ENCODE peak calls at places on chromosome 14, in six cellular contexts. One of them, this sample, is unnamed.

GRCh38 chr14:89444536-89445125 is 27.6 kb upstream of the FOXN3 start:
- DNase-seq in right atrium auricular region: no peak
- DNase-seq in DMS153: no peak
- DNase-seq in GM12891: no peak
- DNase-seq in activated CD4-positive, CD25-positive, alpha-beta regulatory T cell treated with anti-CD3 and anti-CD28 coated beads, Interleukin-2, amount 50 U/mL, for 16 hours: no peak
- DNase-seq in left colon: no peak
- DNase-seq in this sample: no peak

GRCh38 chr14:26414103-26414502 is 183.7 kb downstream of the NOVA1 start:
- DNase-seq in right atrium auricular region: no peak
- DNase-seq in GM12891: no peak
- DNase-seq in DMS153: no peak
- DNase-seq in activated CD4-positive, CD25-positive, alpha-beta regulatory T cell treated with anti-CD3 and anti-CD28 coated beads, Interleukin-2, amount 50 U/mL, for 16 hours: no peak
- DNase-seq in left colon: no peak
- DNase-seq in this sample: no peak

GRCh38 chr14:88729159-88729558 is 63.6 kb downstream of the EML5 start:
- DNase-seq in activated CD4-positive, CD25-positive, alpha-beta regulatory T cell treated with anti-CD3 and anti-CD28 coated beads, Interleukin-2, amount 50 U/mL, for 16 hours: no peak
- DNase-seq in left colon: no peak
- DNase-seq in DMS153: no peak
- DNase-seq in right atrium auricular region: no peak
- DNase-seq in GM12891: no peak
- DNase-seq in this sample: no peak

GRCh38 chr14:100495917-100496316 is 91.3 kb downstream of the BEGAIN start:
- DNase-seq in GM12891: no peak
- DNase-seq in activated CD4-positive, CD25-positive, alpha-beta regulatory T cell treated with anti-CD3 and anti-CD28 coated beads, Interleukin-2, amount 50 U/mL, for 16 hours: no peak
- DNase-seq in left colon: no peak
- DNase-seq in DMS153: no peak
- DNase-seq in right atrium auricular region: no peak
- DNase-seq in this sample: no peak

GRCh38 chr14:63533474-63533873 is 9.7 kb downstream of the PPP2R5E start:
- DNase-seq in left colon: no peak
- DNase-seq in DMS153: no peak
- DNase-seq in GM12891: no peak
- DNase-seq in right atrium auricular region: no peak
- DNase-seq in activated CD4-positive, CD25-positive, alpha-beta regulatory T cell treated with anti-CD3 and anti-CD28 coated beads, Interleukin-2, amount 50 U/mL, for 16 hours: no peak
- DNase-seq in this sample: no peak

GRCh38 chr14:69484444-69485113 is at the start of gene PLEKHD1:
- DNase-seq in activated CD4-positive, CD25-positive, alpha-beta regulatory T cell treated with anti-CD3 and anti-CD28 coated beads, Interleukin-2, amount 50 U/mL, for 16 hours: no peak
- DNase-seq in DMS153: no peak
- DNase-seq in right atrium auricular region: no peak
- DNase-seq in left colon: no peak
- DNase-seq in GM12891: no peak
- DNase-seq in this sample: no peak

GRCh38 chr14:89681086-89682018 is 264.3 kb upstream of the FOXN3 start:
- DNase-seq in activated CD4-positive, CD25-positive, alpha-beta regulatory T cell treated with anti-CD3 and anti-CD28 coated beads, Interleukin-2, amount 50 U/mL, for 16 hours: no peak
- DNase-seq in DMS153: no peak
- DNase-seq in right atrium auricular region: no peak
- DNase-seq in left colon: peak; percentile 38
- DNase-seq in GM12891: no peak
- DNase-seq in this sample: no peak

GRCh38 chr14:21902561-21903199 is 229.1 kb upstream of the OR4E1 start:
- DNase-seq in GM12891: no peak
- DNase-seq in DMS153: no peak
- DNase-seq in right atrium auricular region: no peak
- DNase-seq in left colon: no peak
- DNase-seq in activated CD4-positive, CD25-positive, alpha-beta regulatory T cell treated with anti-CD3 and anti-CD28 coated beads, Interleukin-2, amount 50 U/mL, for 16 hours: no peak
- DNase-seq in this sample: no peak

GRCh38 chr14:33655421-33655820 is 295.5 kb downstream of the EGLN3 start:
- DNase-seq in right atrium auricular region: no peak
- DNase-seq in DMS153: no peak
- DNase-seq in left colon: no peak
- DNase-seq in GM12891: no peak
- DNase-seq in activated CD4-positive, CD25-positive, alpha-beta regulatory T cell treated with anti-CD3 and anti-CD28 coated beads, Interleukin-2, amount 50 U/mL, for 16 hours: no peak
- DNase-seq in this sample: no peak

GRCh38 chr14:46487582-46488350 is 163.8 kb downstream of the RPL10L start:
- DNase-seq in right atrium auricular region: no peak
- DNase-seq in GM12891: no peak
- DNase-seq in left colon: no peak
- DNase-seq in DMS153: no peak
- DNase-seq in activated CD4-positive, CD25-positive, alpha-beta regulatory T cell treated with anti-CD3 and anti-CD28 coated beads, Interleukin-2, amount 50 U/mL, for 16 hours: no peak
- DNase-seq in this sample: no peak

GRCh38 chr14:104361921-104362681 is 217.5 kb upstream of the C14orf180 start:
- DNase-seq in GM12891: no peak
- DNase-seq in right atrium auricular region: no peak
- DNase-seq in DMS153: no peak
- DNase-seq in left colon: peak; percentile 22
- DNase-seq in activated CD4-positive, CD25-positive, alpha-beta regulatory T cell treated with anti-CD3 and anti-CD28 coated beads, Interleukin-2, amount 50 U/mL, for 16 hours: no peak
- DNase-seq in this sample: no peak

GRCh38 chr14:68652433-68652690 is 140.5 kb downstream of the ZFP36L1 start:
- DNase-seq in GM12891: no peak
- DNase-seq in DMS153: no peak
- DNase-seq in right atrium auricular region: no peak
- DNase-seq in left colon: no peak
- DNase-seq in activated CD4-positive, CD25-positive, alpha-beta regulatory T cell treated with anti-CD3 and anti-CD28 coated beads, Interleukin-2, amount 50 U/mL, for 16 hours: no peak
- DNase-seq in this sample: peak; percentile 48

GRCh38 chr14:54918427-54918826 is 15.8 kb upstream of the GCH1 start:
- DNase-seq in right atrium auricular region: no peak
- DNase-seq in activated CD4-positive, CD25-positive, alpha-beta regulatory T cell treated with anti-CD3 and anti-CD28 coated beads, Interleukin-2, amount 50 U/mL, for 16 hours: no peak
- DNase-seq in DMS153: no peak
- DNase-seq in GM12891: no peak
- DNase-seq in left colon: no peak
- DNase-seq in this sample: no peak

GRCh38 chr14:101713641-101714349 is 47.7 kb upstream of the PPP2R5C start:
- DNase-seq in right atrium auricular region: no peak
- DNase-seq in activated CD4-positive, CD25-positive, alpha-beta regulatory T cell treated with anti-CD3 and anti-CD28 coated beads, Interleukin-2, amount 50 U/mL, for 16 hours: no peak
- DNase-seq in DMS153: no peak
- DNase-seq in left colon: no peak
- DNase-seq in GM12891: no peak
- DNase-seq in this sample: peak; percentile 15

GRCh38 chr14:105273062-105273461 is 24.7 kb downstream of the BTBD6 start:
- DNase-seq in left colon: no peak
- DNase-seq in right atrium auricular region: no peak
- DNase-seq in activated CD4-positive, CD25-positive, alpha-beta regulatory T cell treated with anti-CD3 and anti-CD28 coated beads, Interleukin-2, amount 50 U/mL, for 16 hours: no peak
- DNase-seq in GM12891: no peak
- DNase-seq in DMS153: no peak
- DNase-seq in this sample: no peak

GRCh38 chr14:95496690-95497241 is 19.7 kb downstream of the SYNE3 start:
- DNase-seq in DMS153: no peak
- DNase-seq in activated CD4-positive, CD25-positive, alpha-beta regulatory T cell treated with anti-CD3 and anti-CD28 coated beads, Interleukin-2, amount 50 U/mL, for 16 hours: no peak
- DNase-seq in left colon: no peak
- DNase-seq in right atrium auricular region: no peak
- DNase-seq in GM12891: no peak
- DNase-seq in this sample: no peak

GRCh38 chr14:88535149-88535548 is 19.7 kb downstream of the PTPN21 start:
- DNase-seq in right atrium auricular region: no peak
- DNase-seq in GM12891: no peak
- DNase-seq in DMS153: no peak
- DNase-seq in activated CD4-positive, CD25-positive, alpha-beta regulatory T cell treated with anti-CD3 and anti-CD28 coated beads, Interleukin-2, amount 50 U/mL, for 16 hours: no peak
- DNase-seq in left colon: peak; percentile 80
- DNase-seq in this sample: no peak

GRCh38 chr14:106657460-106657859 is 1131.1 kb downstream of the TMEM121 start:
- DNase-seq in DMS153: peak; percentile 2
- DNase-seq in activated CD4-positive, CD25-positive, alpha-beta regulatory T cell treated with anti-CD3 and anti-CD28 coated beads, Interleukin-2, amount 50 U/mL, for 16 hours: no peak
- DNase-seq in GM12891: no peak
- DNase-seq in right atrium auricular region: no peak
- DNase-seq in left colon: no peak
- DNase-seq in this sample: no peak

GRCh38 chr14:68271996-68272395 is 452.4 kb downstream of the RAD51B start:
- DNase-seq in activated CD4-positive, CD25-positive, alpha-beta regulatory T cell treated with anti-CD3 and anti-CD28 coated beads, Interleukin-2, amount 50 U/mL, for 16 hours: no peak
- DNase-seq in GM12891: no peak
- DNase-seq in left colon: no peak
- DNase-seq in DMS153: no peak
- DNase-seq in right atrium auricular region: no peak
- DNase-seq in this sample: no peak

GRCh38 chr14:77710364-77710763 is 2.5 kb downstream of the SLIRP start:
- DNase-seq in GM12891: no peak
- DNase-seq in left colon: no peak
- DNase-seq in right atrium auricular region: no peak
- DNase-seq in DMS153: no peak
- DNase-seq in activated CD4-positive, CD25-positive, alpha-beta regulatory T cell treated with anti-CD3 and anti-CD28 coated beads, Interleukin-2, amount 50 U/mL, for 16 hours: no peak
- DNase-seq in this sample: no peak

GRCh38 chr14:89589400-89590128 is 172.5 kb upstream of the FOXN3 start:
- DNase-seq in left colon: peak; percentile 28
- DNase-seq in activated CD4-positive, CD25-positive, alpha-beta regulatory T cell treated with anti-CD3 and anti-CD28 coated beads, Interleukin-2, amount 50 U/mL, for 16 hours: no peak
- DNase-seq in GM12891: no peak
- DNase-seq in right atrium auricular region: no peak
- DNase-seq in DMS153: no peak
- DNase-seq in this sample: peak; percentile 49

GRCh38 chr14:36300337-36300736 is 20.1 kb downstream of the MBIP start:
- DNase-seq in right atrium auricular region: no peak
- DNase-seq in activated CD4-positive, CD25-positive, alpha-beta regulatory T cell treated with anti-CD3 and anti-CD28 coated beads, Interleukin-2, amount 50 U/mL, for 16 hours: no peak
- DNase-seq in left colon: no peak
- DNase-seq in GM12891: no peak
- DNase-seq in DMS153: peak; percentile 25
- DNase-seq in this sample: no peak

GRCh38 chr14:52124791-52125661 is 56.2 kb upstream of the NID2 start:
- DNase-seq in right atrium auricular region: no peak
- DNase-seq in GM12891: no peak
- DNase-seq in DMS153: peak; percentile 85
- DNase-seq in left colon: no peak
- DNase-seq in activated CD4-positive, CD25-positive, alpha-beta regulatory T cell treated with anti-CD3 and anti-CD28 coated beads, Interleukin-2, amount 50 U/mL, for 16 hours: no peak
- DNase-seq in this sample: no peak

GRCh38 chr14:68585690-68586089 is 207.2 kb downstream of the ZFP36L1 start:
- DNase-seq in activated CD4-positive, CD25-positive, alpha-beta regulatory T cell treated with anti-CD3 and anti-CD28 coated beads, Interleukin-2, amount 50 U/mL, for 16 hours: no peak
- DNase-seq in DMS153: no peak
- DNase-seq in right atrium auricular region: no peak
- DNase-seq in GM12891: no peak
- DNase-seq in left colon: no peak
- DNase-seq in this sample: no peak

GRCh38 chr14:77582511-77582910 is 33.9 kb downstream of the SPTLC2 start:
- DNase-seq in right atrium auricular region: no peak
- DNase-seq in DMS153: no peak
- DNase-seq in GM12891: no peak
- DNase-seq in activated CD4-positive, CD25-positive, alpha-beta regulatory T cell treated with anti-CD3 and anti-CD28 coated beads, Interleukin-2, amount 50 U/mL, for 16 hours: no peak
- DNase-seq in left colon: no peak
- DNase-seq in this sample: no peak

GRCh38 chr14:54809767-54810166 is 92.9 kb downstream of the GCH1 start:
- DNase-seq in right atrium auricular region: no peak
- DNase-seq in activated CD4-positive, CD25-positive, alpha-beta regulatory T cell treated with anti-CD3 and anti-CD28 coated beads, Interleukin-2, amount 50 U/mL, for 16 hours: no peak
- DNase-seq in GM12891: no peak
- DNase-seq in left colon: no peak
- DNase-seq in DMS153: no peak
- DNase-seq in this sample: peak; percentile 70

GRCh38 chr14:33126433-33126832 is 187.8 kb downstream of the NPAS3 start:
- DNase-seq in right atrium auricular region: no peak
- DNase-seq in left colon: no peak
- DNase-seq in GM12891: no peak
- DNase-seq in activated CD4-positive, CD25-positive, alpha-beta regulatory T cell treated with anti-CD3 and anti-CD28 coated beads, Interleukin-2, amount 50 U/mL, for 16 hours: no peak
- DNase-seq in DMS153: no peak
- DNase-seq in this sample: no peak

GRCh38 chr14:72924332-72924731 is 1.9 kb upstream of the DCAF4 start:
- DNase-seq in DMS153: no peak
- DNase-seq in right atrium auricular region: peak; percentile 66
- DNase-seq in left colon: no peak
- DNase-seq in activated CD4-positive, CD25-positive, alpha-beta regulatory T cell treated with anti-CD3 and anti-CD28 coated beads, Interleukin-2, amount 50 U/mL, for 16 hours: no peak
- DNase-seq in GM12891: no peak
- DNase-seq in this sample: no peak